ENCODE peak calls at places on chromosomes 4 and X, in seven cellular contexts. B, C, Y, Z, A, U and I are unnamed samples.
A peak's percentile ranks its signal among the peaks of the same experiment; 100 is the strongest.

GRCh38 chr4:2363056-2363719 is 55.3 kb downstream of the ZFYVE28 start:
- DNase-seq in B (no peak), C (no peak), Y (peak; percentile 78), Z (no peak), A (no peak), U (no peak), I (no peak)

GRCh38 chrX:110108381-110108796 is 105.5 kb downstream of the TMEM164 start:
- DNase-seq in B (peak; percentile 64), C (no peak), Y (peak; percentile 37), Z (no peak), A (no peak), U (no peak), I (no peak)

GRCh38 chr4:11421116-11421515 is 7.6 kb downstream of the HS3ST1 start:
- DNase-seq in B (no peak), C (no peak), Y (no peak), Z (no peak), A (no peak), U (no peak), I (no peak)

GRCh38 chr4:100100985-100101384 is 89.3 kb downstream of the DDIT4L start:
- DNase-seq in B (no peak), C (no peak), Y (no peak), Z (no peak), A (no peak), U (peak; percentile 20), I (no peak)

GRCh38 chrX:151796576-151796975 is 62.0 kb downstream of the CNGA2 start:
- DNase-seq in B (no peak), C (no peak), Y (no peak), Z (no peak), A (no peak), U (no peak), I (no peak)

GRCh38 chr4:149173241-149174013 is 642.2 kb downstream of the IQCM start:
- DNase-seq in B (no peak), C (no peak), Y (no peak), Z (no peak), A (no peak), U (no peak), I (peak; percentile 22)

GRCh38 chrX:73215263-73215662 is 612 bp upstream of the NAP1L2 start:
- DNase-seq in B (no peak), C (no peak), Y (no peak), Z (no peak), A (no peak), U (peak; percentile 2), I (no peak)

GRCh38 chrX:118523920-118524319 is 28.3 kb downstream of the DOCK11 start:
- DNase-seq in B (no peak), C (no peak), Y (no peak), Z (no peak), A (no peak), U (no peak), I (no peak)

GRCh38 chr4:153763404-153763803 is 3.6 kb upstream of the RNF175 start:
- DNase-seq in B (no peak), C (no peak), Y (no peak), Z (no peak), A (no peak), U (peak; percentile 79), I (no peak)

GRCh38 chrX:63784902-63785692 is at the start of gene ARHGEF9:
- DNase-seq in B (no peak), C (no peak), Y (peak; percentile 26), Z (no peak), A (no peak), U (peak; percentile 76), I (no peak)

GRCh38 chr4:150007512-150007911 is 70.7 kb upstream of the DCLK2 start:
- DNase-seq in B (no peak), C (no peak), Y (no peak), Z (no peak), A (no peak), U (no peak), I (no peak)

GRCh38 chr4:150106886-150107285 is 28.6 kb downstream of the DCLK2 start:
- DNase-seq in B (no peak), C (no peak), Y (no peak), Z (no peak), A (no peak), U (no peak), I (no peak)

GRCh38 chrX:96715412-96715940 is 30.8 kb downstream of the DIAPH2 start:
- DNase-seq in B (no peak), C (no peak), Y (no peak), Z (no peak), A (no peak), U (no peak), I (no peak)

GRCh38 chr4:8012517-8012916 is 72.9 kb upstream of the AFAP1 start:
- DNase-seq in B (no peak), C (no peak), Y (no peak), Z (no peak), A (no peak), U (no peak), I (no peak)

GRCh38 chr4:8013976-8014726 is 74.5 kb upstream of the AFAP1 start:
- DNase-seq in B (no peak), C (no peak), Y (no peak), Z (no peak), A (no peak), U (no peak), I (no peak)

GRCh38 chr4:8016527-8016926 is 76.9 kb upstream of the AFAP1 start:
- DNase-seq in B (no peak), C (no peak), Y (no peak), Z (no peak), A (no peak), U (no peak), I (no peak)

GRCh38 chr4:8019396-8020365 is 80.0 kb upstream of the AFAP1 start:
- DNase-seq in B (no peak), C (no peak), Y (peak; percentile 54), Z (no peak), A (no peak), U (no peak), I (no peak)

DNA sequence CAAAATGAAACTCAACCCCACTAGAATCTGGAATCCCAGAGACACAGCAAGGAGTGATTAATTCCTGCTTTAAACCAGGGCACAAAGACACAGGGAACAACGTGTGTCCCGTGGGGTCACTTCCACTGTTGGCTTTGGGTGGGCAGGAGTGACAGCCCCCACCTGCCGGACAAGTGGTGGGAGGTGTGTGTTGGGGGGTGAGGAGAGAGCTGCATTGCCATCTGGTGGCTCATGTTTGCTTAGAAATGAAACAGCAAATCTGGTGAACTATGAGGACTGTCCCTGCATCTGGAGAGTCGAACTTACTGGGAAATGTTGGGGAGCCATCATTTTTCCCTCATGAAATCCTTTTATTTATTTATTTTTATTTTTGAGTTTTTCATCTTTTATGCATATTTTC is 75.9 kb upstream of the AFAP1 start:
- DNase-seq in B (no peak), C (no peak), Y (no peak), Z (no peak), A (no peak), U (peak; percentile 37), I (no peak)
- TF ChIP-seq POLR2AphosphoS5 in B (no peak), C (no peak), Y (no peak), Z (no peak), A (no peak), U (no peak), I (no peak)

DNA sequence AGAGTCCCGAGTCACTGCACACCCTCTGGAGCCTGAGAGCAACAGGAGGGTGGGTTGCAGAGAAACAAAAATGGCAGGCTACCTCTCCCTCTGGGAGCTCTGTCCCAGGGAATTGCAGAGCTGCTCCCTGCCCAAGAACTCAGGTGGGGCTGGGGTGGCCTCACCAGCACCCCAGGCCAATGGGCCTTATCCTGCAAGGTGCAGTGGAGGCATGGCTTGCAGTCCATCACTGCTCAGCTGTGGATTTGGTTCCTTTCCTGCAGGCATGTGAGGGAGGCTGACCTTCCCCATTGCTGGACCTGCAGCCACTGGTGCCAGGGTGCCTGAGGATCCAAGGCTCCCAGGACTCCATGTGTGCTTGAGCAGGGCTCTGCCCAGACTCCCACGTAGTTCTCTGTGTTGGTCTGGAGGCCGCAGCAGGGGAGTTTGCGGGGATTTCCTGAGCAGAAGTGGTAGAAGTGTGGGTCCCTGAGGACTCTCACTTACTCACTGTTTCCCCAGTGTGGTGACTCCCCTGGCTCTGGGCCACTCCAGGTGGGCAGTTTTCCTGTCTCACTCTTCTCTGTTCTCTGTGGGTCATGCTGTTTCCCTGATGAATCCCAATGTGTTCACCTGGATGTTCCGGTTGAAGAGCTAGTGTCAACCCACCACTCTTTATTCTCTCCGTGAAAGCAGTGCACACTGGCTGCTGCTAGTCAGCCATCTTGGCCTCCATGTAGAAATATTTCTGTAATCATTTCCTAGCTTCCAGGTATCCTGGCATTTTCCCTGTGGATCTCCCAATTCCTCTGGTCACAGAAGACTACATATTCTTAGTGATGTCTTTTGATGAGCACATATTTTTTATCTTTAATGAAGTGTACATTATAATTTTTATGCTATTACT is 82.3 kb downstream of the ARHGAP24 start:
- DNase-seq in B (no peak), C (no peak), Y (no peak), Z (no peak), A (no peak), U (no peak), I (no peak)
- TF ChIP-seq POLR2AphosphoS5 in B (no peak), C (no peak), Y (no peak), Z (no peak), A (no peak), U (no peak), I (no peak)

GRCh38 chr4:104490096-104490769 is 4.5 kb downstream of the CXXC4 start:
- DNase-seq in B (no peak), C (no peak), Y (no peak), Z (no peak), A (no peak), U (peak; percentile 68), I (no peak)
- TF ChIP-seq POLR2AphosphoS5 in B (no peak), C (no peak), Y (no peak), Z (no peak), A (no peak), U (no peak), I (no peak)

GRCh38 chrX:1351981-1352714 is 15.6 kb downstream of the IL3RA start:
- DNase-seq in B (no peak), C (no peak), Y (no peak), Z (no peak), A (no peak), U (no peak), I (no peak)

GRCh38 chrX:1354036-1355019 is 17.7 kb downstream of the IL3RA start:
- DNase-seq in B (no peak), C (no peak), Y (no peak), Z (no peak), A (no peak), U (no peak), I (no peak)

GRCh38 chrX:1357993-1358392 is 21.4 kb downstream of the IL3RA start:
- DNase-seq in B (no peak), C (no peak), Y (no peak), Z (no peak), A (no peak), U (no peak), I (no peak)

GRCh38 chrX:1355800-1356148 is 19.2 kb downstream of the IL3RA start:
- DNase-seq in B (no peak), C (no peak), Y (no peak), Z (no peak), A (no peak), U (peak; percentile 38), I (no peak)

GRCh38 chrX:1355131-1355799 is 18.7 kb downstream of the IL3RA start:
- DNase-seq in B (no peak), C (no peak), Y (no peak), Z (no peak), A (no peak), U (peak; percentile 48), I (no peak)
- TF ChIP-seq POLR2AphosphoS5 in B (no peak), C (no peak), Y (no peak), Z (no peak), A (no peak), U (no peak), I (no peak)